ENCODE peak calls at places on chromosome 13, in ten cellular contexts. N is effector memory CD4-positive, alpha-beta T cell; V is cardiac muscle cell; M is HCT116; S is esophagus squamous epithelium; G is left ventricle myocardium inferior; E is mesendoderm; Q is H9; O is naive thymus-derived CD4-positive, alpha-beta T cell; B is CD8-positive, alpha-beta T cell. P is an unnamed sample.

GRCh38 chr13:35857769-35858168 is 273.4 kb downstream of the DCLK1 start:
- DNase-seq in N (no peak), V (peak; percentile 33), M (no peak), S (no peak), G (no peak), E (peak; percentile 88), Q (peak; percentile 76), O (no peak), B (no peak), P (no peak)

GRCh38 chr13:96075953-96076543 is 13.9 kb upstream of the HS6ST3 start:
- DNase-seq in N (no peak), V (peak; percentile 48), M (no peak), S (no peak), G (no peak), E (peak; percentile 21), Q (no peak), O (no peak), B (no peak), P (no peak)

GRCh38 chr13:35475960-35476943 is at the start of gene MAB21L1:
- DNase-seq in N (no peak), V (peak; percentile 37), M (no peak), S (no peak), G (no peak), E (peak; percentile 59), Q (no peak), O (no peak), B (no peak), P (no peak)

GRCh38 chr13:24511019-24511823 is 1.4 kb downstream of the PARP4 start:
- DNase-seq in N (peak; percentile 17), V (peak; percentile 89), M (peak; percentile 65), S (no peak), G (no peak), E (peak; percentile 83), Q (peak; percentile 38), O (peak; percentile 41), B (no peak), P (peak; percentile 58)

GRCh38 chr13:109419896-109420295 is 366.5 kb downstream of the IRS2 start:
- DNase-seq in N (no peak), V (no peak), M (no peak), S (no peak), G (no peak), E (no peak), Q (no peak), O (no peak), B (no peak), P (no peak)

GRCh38 chr13:49185264-49185663 is 34.9 kb upstream of the MLNR start:
- DNase-seq in N (no peak), V (no peak), M (no peak), S (no peak), G (no peak), E (no peak), Q (no peak), O (no peak), B (no peak), P (no peak)

GRCh38 chr13:51579676-51580075 is 4.6 kb upstream of the WDFY2 start:
- DNase-seq in N (no peak), V (no peak), M (no peak), S (no peak), G (no peak), E (no peak), Q (no peak), O (no peak), B (no peak), P (no peak)

GRCh38 chr13:111937763-111938375 is 129.1 kb upstream of the SOX1 start:
- DNase-seq in N (no peak), V (no peak), M (no peak), S (no peak), G (no peak), E (no peak), Q (peak; percentile 24), O (no peak), B (peak; percentile 17), P (no peak)

GRCh38 chr13:49443327-49443688 is 556 bp downstream of the CAB39L start:
- DNase-seq in N (no peak), V (peak; percentile 52), M (no peak), S (no peak), G (no peak), E (no peak), Q (no peak), O (no peak), B (no peak), P (no peak)

GRCh38 chr13:31242935-31243334 is 43.2 kb downstream of the B3GLCT start:
- DNase-seq in N (no peak), V (peak; percentile 9), M (no peak), S (no peak), G (no peak), E (no peak), Q (no peak), O (no peak), B (no peak), P (no peak)

GRCh38 chr13:101382086-101382485 is 34.2 kb downstream of the NALCN start:
- DNase-seq in N (no peak), V (no peak), M (no peak), S (no peak), G (no peak), E (no peak), Q (no peak), O (no peak), B (no peak), P (no peak)

GRCh38 chr13:108700421-108701170 is 71.2 kb downstream of the MYO16 start:
- DNase-seq in N (no peak), V (no peak), M (no peak), S (no peak), G (no peak), E (no peak), Q (no peak), O (no peak), B (no peak), P (no peak)

GRCh38 chr13:81487151-81487550 is 1146.2 kb upstream of the SPRY2 start:
- DNase-seq in N (no peak), V (peak; percentile 40), M (peak; percentile 35), S (no peak), G (no peak), E (peak; percentile 88), Q (peak; percentile 50), O (no peak), B (no peak), P (no peak)

GRCh38 chr13:27270594-27271520 is at the start of gene RASL11A:
- DNase-seq in N (peak; percentile 44), V (peak; percentile 91), M (peak; percentile 36), S (peak; percentile 17), G (peak; percentile 88), E (peak; percentile 89), Q (peak; percentile 89), O (peak; percentile 76), B (peak; percentile 85), P (no peak)
- H3K4me1 ChIP-seq in N (peaks cover 6% of the 10 kb centered on the region), V (no peaks in the 10 kb centered on the region), M (peaks cover 14% of the 10 kb centered on the region), S (peaks cover 10% of the 10 kb centered on the region), G (peaks cover 51% of the 10 kb centered on the region), E (no peaks in the 10 kb centered on the region), Q (no peaks in the 10 kb centered on the region), O (peaks cover 4% of the 10 kb centered on the region), B (peaks cover 9% of the 10 kb centered on the region), P (peaks cover 4% of the 10 kb centered on the region)

DNA sequence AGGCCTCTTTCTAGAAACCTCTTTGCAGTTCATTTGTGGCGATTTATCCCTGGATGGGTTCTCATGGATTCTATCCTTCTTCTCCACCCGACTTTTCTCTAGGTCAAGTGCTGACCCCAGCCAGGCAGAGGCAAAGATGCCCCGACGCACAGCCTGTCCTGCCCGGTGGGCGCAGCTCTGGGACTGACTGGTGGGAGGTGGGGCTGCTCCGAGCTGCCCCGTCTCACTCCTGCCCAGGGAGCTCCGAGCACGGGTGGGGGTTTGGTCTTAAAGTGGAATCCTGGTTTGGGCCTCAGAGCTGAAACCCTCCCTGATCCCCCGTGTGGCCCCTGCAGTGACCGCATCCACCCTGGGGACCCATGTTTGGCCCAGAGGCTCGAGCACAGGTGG is 44.5 kb downstream of the GAS6 start:
- DNase-seq in N (no peak), V (no peak), M (no peak), S (no peak), G (no peak), E (no peak), Q (no peak), O (no peak), B (no peak), P (no peak)
- H3K4me1 ChIP-seq in N (no peaks in the 10 kb centered on the region), V (no peaks in the 10 kb centered on the region), M (peaks cover 19% of the 10 kb centered on the region), S (peaks cover 44% of the 10 kb centered on the region), G (peaks cover 70% of the 10 kb centered on the region), E (no peaks in the 10 kb centered on the region), Q (no peaks in the 10 kb centered on the region), O (peaks cover 11% of the 10 kb centered on the region), B (peaks cover 10% of the 10 kb centered on the region), P (peaks cover 24% of the 10 kb centered on the region)

GRCh38 chr13:23273498-23273897 is 92.7 kb downstream of the SGCG start:
- DNase-seq in N (no peak), V (no peak), M (no peak), S (no peak), G (no peak), E (no peak), Q (no peak), O (no peak), B (no peak), P (no peak)

GRCh38 chr13:23268441-23268840 is 87.7 kb downstream of the SGCG start:
- DNase-seq in N (no peak), V (no peak), M (no peak), S (no peak), G (no peak), E (no peak), Q (no peak), O (no peak), B (no peak), P (no peak)

DNA sequence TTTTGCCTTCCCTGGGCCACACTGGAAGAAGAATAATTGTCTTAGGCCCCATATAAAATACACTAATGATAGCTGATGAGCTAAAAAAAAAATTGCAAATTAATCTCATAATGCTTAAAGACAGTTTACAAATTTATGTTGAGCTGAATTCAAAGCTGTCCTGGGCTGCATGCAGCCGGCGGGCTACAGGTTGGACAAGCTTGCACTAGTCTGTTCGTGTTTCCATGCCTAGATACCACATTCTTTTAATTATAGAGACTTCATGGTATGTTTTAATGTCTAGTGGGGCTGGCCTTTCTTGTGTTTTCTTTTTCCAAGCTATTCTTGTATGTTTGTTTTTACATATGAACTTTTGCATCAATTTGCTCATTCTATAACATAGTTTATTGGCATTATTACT is 90.6 kb downstream of the SGCG start:
- DNase-seq in N (no peak), V (no peak), M (no peak), S (no peak), G (no peak), E (no peak), Q (no peak), O (no peak), B (no peak), P (no peak)
- H3K4me1 ChIP-seq in N (no peaks in the 10 kb centered on the region), V (peaks cover 3% of the 10 kb centered on the region), M (no peaks in the 10 kb centered on the region), S (no peaks in the 10 kb centered on the region), G (no peaks in the 10 kb centered on the region), E (no peaks in the 10 kb centered on the region), Q (no peaks in the 10 kb centered on the region), O (no peaks in the 10 kb centered on the region), B (no peaks in the 10 kb centered on the region), P (no peaks in the 10 kb centered on the region)

DNA sequence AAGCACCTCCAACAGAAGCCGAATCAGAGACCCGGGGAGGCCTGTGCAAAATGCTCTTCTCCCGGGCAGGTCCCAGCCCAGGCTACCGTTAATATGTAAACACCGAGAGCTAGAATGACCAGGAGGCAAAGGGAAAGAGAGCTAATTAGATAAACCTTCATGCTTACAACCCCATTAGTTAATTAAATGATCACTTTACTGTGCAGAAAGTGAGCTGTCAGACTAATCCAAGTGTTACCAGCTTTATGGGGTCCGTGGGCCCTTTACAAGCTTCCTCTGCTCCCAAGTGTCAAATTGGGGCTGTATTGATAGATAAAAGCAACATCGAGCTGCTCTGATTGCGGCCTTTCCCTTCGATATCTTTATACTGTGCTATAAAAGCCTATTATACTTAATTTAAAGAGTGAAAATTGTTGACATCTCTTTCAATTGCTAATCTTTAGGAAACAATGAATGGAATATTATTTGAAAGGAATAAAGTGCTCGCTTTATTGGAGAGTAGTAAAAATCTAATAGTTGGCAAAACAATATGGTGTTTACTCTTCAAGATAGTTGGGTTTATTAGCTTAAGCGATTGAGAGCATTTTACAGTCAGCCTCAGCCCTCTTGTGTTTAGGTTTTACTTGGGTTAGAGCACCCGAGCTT is 189.2 kb upstream of the GPR12 start:
- DNase-seq in N (no peak), V (no peak), M (no peak), S (no peak), G (no peak), E (no peak), Q (no peak), O (no peak), B (no peak), P (no peak)
- H3K4me1 ChIP-seq in N (no peaks in the 10 kb centered on the region), V (peaks cover 3% of the 10 kb centered on the region), M (no peaks in the 10 kb centered on the region), S (no peaks in the 10 kb centered on the region), G (no peaks in the 10 kb centered on the region), E (no peaks in the 10 kb centered on the region), Q (no peaks in the 10 kb centered on the region), O (no peaks in the 10 kb centered on the region), B (no peaks in the 10 kb centered on the region), P (no peaks in the 10 kb centered on the region)